ENCODE peak calls at places on chromosomes 5 and 9, in four cellular contexts. One of them, this sample, is unnamed.

GRCh38 chr5:147732552-147732883 is 50.0 kb downstream of the JAKMIP2 start:
- DNase-seq in IMR-90: no peak
- DNase-seq in uterus: no peak
- DNase-seq in Peyer's patch: no peak
- DNase-seq in this sample: no peak

GRCh38 chr9:69397384-69398214 is 72.6 kb downstream of the ENTREP1 start:
- DNase-seq in IMR-90: no peak
- DNase-seq in Peyer's patch: no peak
- DNase-seq in uterus: no peak
- DNase-seq in this sample: no peak

GRCh38 chr9:95444160-95444559 is 72.6 kb downstream of the PTCH1 start:
- DNase-seq in uterus: no peak
- DNase-seq in Peyer's patch: no peak
- DNase-seq in IMR-90: no peak
- DNase-seq in this sample: no peak

GRCh38 chr9:107994638-107995037 is 505.1 kb upstream of the KLF4 start:
- DNase-seq in uterus: no peak
- DNase-seq in IMR-90: no peak
- DNase-seq in Peyer's patch: no peak
- DNase-seq in this sample: no peak

GRCh38 chr9:91718071-91718470 is 232.0 kb downstream of the ROR2 start:
- DNase-seq in Peyer's patch: peak; percentile 10
- DNase-seq in uterus: no peak
- DNase-seq in IMR-90: no peak
- DNase-seq in this sample: no peak

GRCh38 chr5:102758576-102758975 is 3.5 kb downstream of the PAM start:
- DNase-seq in IMR-90: peak; percentile 77
- DNase-seq in uterus: no peak
- DNase-seq in Peyer's patch: no peak
- DNase-seq in this sample: no peak

GRCh38 chr9:93480262-93480661 is 26.9 kb upstream of the FAM120AOS start:
- DNase-seq in uterus: no peak
- DNase-seq in Peyer's patch: no peak
- DNase-seq in IMR-90: no peak
- DNase-seq in this sample: no peak

GRCh38 chr5:36657563-36657995 is 51.2 kb downstream of the SLC1A3 start:
- DNase-seq in Peyer's patch: no peak
- DNase-seq in IMR-90: peak; percentile 99
- DNase-seq in uterus: peak; percentile 34
- DNase-seq in this sample: no peak

GRCh38 chr9:136441191-136441680 is 1.6 kb upstream of the INPP5E start:
- DNase-seq in uterus: no peak
- DNase-seq in Peyer's patch: no peak
- DNase-seq in IMR-90: peak; percentile 54
- DNase-seq in this sample: no peak

GRCh38 chr9:74333633-74334032 is 163.5 kb upstream of the RORB start:
- DNase-seq in Peyer's patch: no peak
- DNase-seq in uterus: no peak
- DNase-seq in IMR-90: no peak
- DNase-seq in this sample: no peak

GRCh38 chr5:166596043-166596442 is 1695.4 kb upstream of the WWC1 start:
- DNase-seq in uterus: no peak
- DNase-seq in Peyer's patch: no peak
- DNase-seq in IMR-90: no peak
- DNase-seq in this sample: no peak

GRCh38 chr5:180820788-180821321 is 18.2 kb upstream of the MGAT1 start:
- DNase-seq in uterus: no peak
- DNase-seq in IMR-90: peak; percentile 22
- DNase-seq in Peyer's patch: peak; percentile 20
- DNase-seq in this sample: no peak

GRCh38 chr9:96604005-96604320 is 15.7 kb downstream of the CDC14B start:
- DNase-seq in IMR-90: no peak
- DNase-seq in uterus: peak; percentile 56
- DNase-seq in Peyer's patch: no peak
- DNase-seq in this sample: no peak

GRCh38 chr5:174910245-174910737 is 185.9 kb downstream of the MSX2 start:
- DNase-seq in Peyer's patch: no peak
- DNase-seq in IMR-90: peak; percentile 18
- DNase-seq in uterus: no peak
- DNase-seq in this sample: peak; percentile 38

GRCh38 chr9:79430599-79430998 is 141.2 kb upstream of the TLE4 start:
- DNase-seq in uterus: no peak
- DNase-seq in Peyer's patch: no peak
- DNase-seq in IMR-90: no peak
- DNase-seq in this sample: no peak

GRCh38 chr5:91144491-91145232 is 238.5 kb downstream of the ARRDC3 start:
- DNase-seq in uterus: no peak
- DNase-seq in IMR-90: no peak
- DNase-seq in Peyer's patch: no peak
- DNase-seq in this sample: no peak

GRCh38 chr5:58459276-58459859 is 518 bp downstream of the PLK2 start:
- DNase-seq in Peyer's patch: peak; percentile 38
- DNase-seq in uterus: peak; percentile 21
- DNase-seq in IMR-90: peak; percentile 38
- DNase-seq in this sample: peak; percentile 32

GRCh38 chr5:151182501-151182900 is 24.9 kb upstream of the ANXA6 start:
- DNase-seq in IMR-90: no peak
- DNase-seq in Peyer's patch: no peak
- DNase-seq in uterus: no peak
- DNase-seq in this sample: no peak

DNA sequence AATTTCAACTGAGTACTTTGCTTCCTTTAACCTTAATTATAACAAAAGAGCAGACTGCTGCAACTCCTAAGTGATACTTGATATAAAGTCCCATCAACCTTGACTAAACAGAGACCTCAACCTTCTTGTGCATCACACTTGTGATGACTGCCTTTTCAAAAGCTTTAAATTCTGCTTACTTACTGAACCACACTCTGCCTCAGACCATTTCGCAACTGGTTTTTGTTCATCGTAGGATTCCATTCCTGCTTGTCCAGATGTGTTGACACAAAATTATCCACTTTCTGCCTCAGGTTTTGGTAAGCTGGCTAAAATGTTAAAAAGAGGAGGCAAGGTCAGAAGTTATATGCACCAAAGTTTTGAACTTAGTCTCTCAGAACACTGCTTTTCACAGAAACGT is 3.5 kb downstream of the BOD1 start:
- DNase-seq in Peyer's patch: no peak
- DNase-seq in IMR-90: peak; percentile 77
- DNase-seq in uterus: no peak
- DNase-seq in this sample: no peak
- TF ChIP-seq POLR2A in Peyer's patch: no peak
- TF ChIP-seq POLR2A in IMR-90: no peak
- TF ChIP-seq POLR2A in uterus: no peak
- TF ChIP-seq POLR2A in this sample: no peak

GRCh38 chr9:125746017-125746773 is 978 bp upstream of the PBX3 start:
- DNase-seq in IMR-90: peak; percentile 86
- DNase-seq in uterus: peak; percentile 90
- DNase-seq in Peyer's patch: peak; percentile 94
- DNase-seq in this sample: peak; percentile 97
- TF ChIP-seq POLR2A in IMR-90: no peak
- TF ChIP-seq POLR2A in uterus: no peak
- TF ChIP-seq POLR2A in Peyer's patch: no peak
- TF ChIP-seq POLR2A in this sample: peak; percentile 72

GRCh38 chr9:100352727-100353505 is at the start of gene TEX10:
- DNase-seq in Peyer's patch: peak; percentile 87
- DNase-seq in IMR-90: peak; percentile 81
- DNase-seq in uterus: peak; percentile 88
- DNase-seq in this sample: peak; percentile 91
- TF ChIP-seq POLR2A in Peyer's patch: no peak
- TF ChIP-seq POLR2A in IMR-90: peak; percentile 87
- TF ChIP-seq POLR2A in uterus: peak; percentile 63
- TF ChIP-seq POLR2A in this sample: peak; percentile 77

DNA sequence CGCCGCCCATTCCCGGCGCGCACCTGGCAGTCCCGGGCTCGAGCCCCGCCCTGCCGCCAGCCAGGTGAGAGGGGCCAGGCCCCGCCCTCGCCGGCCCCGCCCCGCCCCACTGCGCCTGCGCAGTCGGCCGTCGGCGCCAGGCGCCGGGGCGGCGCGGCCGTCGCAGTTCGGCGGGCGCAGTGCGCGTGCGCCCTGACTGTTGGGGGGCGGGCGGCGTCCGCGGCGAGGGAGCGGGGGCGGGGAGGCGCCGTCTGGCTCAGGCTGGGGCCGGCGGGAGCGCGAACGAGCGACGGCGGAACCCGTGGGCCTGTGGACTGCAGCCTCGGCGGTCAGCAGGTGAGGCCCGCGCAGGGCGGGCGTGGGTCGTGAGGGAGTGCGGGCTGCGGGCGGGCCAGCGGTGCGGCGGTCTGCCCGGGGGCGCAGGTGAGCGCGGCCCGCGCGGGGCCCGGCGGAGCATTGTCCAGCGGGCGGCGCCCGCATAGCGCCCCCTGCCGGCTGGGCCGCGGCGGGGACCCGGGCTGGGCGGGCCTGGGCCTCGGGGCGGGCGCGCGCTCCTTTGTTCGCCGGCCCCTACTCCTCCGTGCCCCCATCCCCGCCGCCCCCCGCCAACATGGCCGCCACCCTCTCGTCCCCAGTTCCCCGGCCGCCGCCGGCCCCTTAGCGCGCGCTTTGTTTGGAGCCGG is at the start of gene SPIN1:
- DNase-seq in Peyer's patch: peak; percentile 69
- DNase-seq in IMR-90: peak; percentile 62
- DNase-seq in uterus: peak; percentile 87
- DNase-seq in this sample: peak; percentile 83
- TF ChIP-seq POLR2A in Peyer's patch: no peak
- TF ChIP-seq POLR2A in IMR-90: peak; percentile 30
- TF ChIP-seq POLR2A in uterus: peak; percentile 8
- TF ChIP-seq POLR2A in this sample: no peak

GRCh38 chr5:43041669-43042175 is 1.6 kb upstream of the ANXA2R start:
- DNase-seq in uterus: peak; percentile 59
- DNase-seq in IMR-90: peak; percentile 94
- DNase-seq in Peyer's patch: peak; percentile 65
- DNase-seq in this sample: peak; percentile 90
- TF ChIP-seq POLR2A in uterus: no peak
- TF ChIP-seq POLR2A in IMR-90: peak; percentile 71
- TF ChIP-seq POLR2A in Peyer's patch: no peak
- TF ChIP-seq POLR2A in this sample: no peak

DNA sequence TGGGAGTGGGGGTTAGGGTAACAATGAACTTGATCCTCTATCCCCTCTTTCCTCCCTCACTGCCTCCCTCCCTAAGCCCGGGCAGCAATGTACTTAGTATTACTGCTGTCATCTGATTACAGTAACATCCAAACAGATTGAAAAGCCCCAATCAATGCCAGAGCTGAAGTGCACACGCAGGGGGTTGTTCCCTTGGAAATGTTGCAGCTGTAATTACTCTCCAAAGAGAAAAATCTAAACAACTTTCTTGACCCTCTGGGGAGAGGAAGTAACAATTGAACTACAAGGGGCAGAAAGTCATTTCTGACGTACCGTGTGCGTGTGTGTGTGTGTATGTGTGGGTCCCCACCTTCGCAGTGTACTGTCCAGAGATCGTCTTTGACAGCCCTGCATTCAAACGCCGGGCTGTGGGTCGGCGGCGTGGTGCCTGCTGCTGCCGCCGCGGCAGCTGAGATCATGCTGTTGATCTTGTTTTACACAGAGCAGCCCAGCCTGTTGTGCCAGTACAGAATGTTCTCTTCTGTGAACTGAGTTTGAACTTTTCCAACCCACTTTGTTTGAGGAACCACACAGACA is 66.0 kb upstream of the KLF9 start:
- DNase-seq in Peyer's patch: peak; percentile 34
- DNase-seq in IMR-90: peak; percentile 90
- DNase-seq in uterus: peak; percentile 86
- DNase-seq in this sample: no peak
- TF ChIP-seq POLR2A in Peyer's patch: peak; percentile 47
- TF ChIP-seq POLR2A in IMR-90: peak; percentile 50
- TF ChIP-seq POLR2A in uterus: peak; percentile 50
- TF ChIP-seq POLR2A in this sample: peak; percentile 27

This sample was measured in erythroblast.